ENCODE peak calls at places on chromosomes 13 and 19, in seven cellular contexts. T, M, O, Q, S, P and R are unnamed samples.

GRCh38 chr13:41060723-41061074 is 610 bp upstream of the WBP4 start:
- DNase-seq in T (peak), M (peak), O (peak), Q (no peak), S (peak), P (peak), R (peak)

GRCh38 chr13:42107006-42107405 is 58.6 kb downstream of the DGKH start:
- DNase-seq in T (no peak), M (no peak), O (no peak), Q (no peak), S (no peak), P (no peak), R (no peak)

GRCh38 chr19:14661372-14661924 is 13.2 kb downstream of the ADGRE3 start:
- DNase-seq in T (no peak), M (no peak), O (no peak), Q (no peak), S (no peak), P (peak), R (no peak)

GRCh38 chr13:26075498-26075897 is 23.7 kb upstream of the SHISA2 start:
- DNase-seq in T (no peak), M (no peak), O (peak), Q (no peak), S (no peak), P (no peak), R (no peak)

GRCh38 chr13:75368167-75368566 is 113.8 kb downstream of the TBC1D4 start:
- DNase-seq in T (no peak), M (no peak), O (no peak), Q (peak), S (peak), P (no peak), R (no peak)

GRCh38 chr19:12783849-12784393 is 7.4 kb upstream of the JUNB start:
- DNase-seq in T (no peak), M (no peak), O (no peak), Q (no peak), S (peak), P (no peak), R (no peak)

GRCh38 chr13:48590141-48590863 is 57.4 kb upstream of the RCBTB2 start:
- DNase-seq in T (no peak), M (no peak), O (peak), Q (no peak), S (no peak), P (peak), R (no peak)

GRCh38 chr13:113220877-113221276 is 11.5 kb downstream of the CUL4A start:
- DNase-seq in T (no peak), M (no peak), O (peak), Q (no peak), S (peak), P (no peak), R (no peak)

GRCh38 chr13:31172535-31172934 is 10.8 kb upstream of the HSPH1 start:
- DNase-seq in T (no peak), M (no peak), O (peak), Q (peak), S (peak), P (peak), R (no peak)

GRCh38 chr19:39582891-39583625 is 19.3 kb upstream of the LGALS13 start:
- DNase-seq in T (no peak), M (no peak), O (no peak), Q (no peak), S (no peak), P (no peak), R (no peak)

GRCh38 chr13:111658150-111659100 is 338.0 kb downstream of the TEX29 start:
- DNase-seq in T (peak), M (peak), O (peak), Q (no peak), S (no peak), P (no peak), R (peak)

GRCh38 chr13:20102776-20103175 is 58.1 kb downstream of the GJA3 start:
- DNase-seq in T (no peak), M (no peak), O (no peak), Q (no peak), S (no peak), P (no peak), R (no peak)

GRCh38 chr13:20099319-20099718 is 61.5 kb downstream of the GJA3 start:
- DNase-seq in T (peak), M (peak), O (peak), Q (no peak), S (no peak), P (no peak), R (no peak)

GRCh38 chr13:20106751-20107150 is 54.1 kb downstream of the GJA3 start:
- DNase-seq in T (no peak), M (no peak), O (no peak), Q (no peak), S (no peak), P (no peak), R (no peak)

GRCh38 chr13:20105161-20105689 is 55.6 kb downstream of the GJA3 start:
- DNase-seq in T (no peak), M (no peak), O (no peak), Q (no peak), S (no peak), P (no peak), R (no peak)

DNA sequence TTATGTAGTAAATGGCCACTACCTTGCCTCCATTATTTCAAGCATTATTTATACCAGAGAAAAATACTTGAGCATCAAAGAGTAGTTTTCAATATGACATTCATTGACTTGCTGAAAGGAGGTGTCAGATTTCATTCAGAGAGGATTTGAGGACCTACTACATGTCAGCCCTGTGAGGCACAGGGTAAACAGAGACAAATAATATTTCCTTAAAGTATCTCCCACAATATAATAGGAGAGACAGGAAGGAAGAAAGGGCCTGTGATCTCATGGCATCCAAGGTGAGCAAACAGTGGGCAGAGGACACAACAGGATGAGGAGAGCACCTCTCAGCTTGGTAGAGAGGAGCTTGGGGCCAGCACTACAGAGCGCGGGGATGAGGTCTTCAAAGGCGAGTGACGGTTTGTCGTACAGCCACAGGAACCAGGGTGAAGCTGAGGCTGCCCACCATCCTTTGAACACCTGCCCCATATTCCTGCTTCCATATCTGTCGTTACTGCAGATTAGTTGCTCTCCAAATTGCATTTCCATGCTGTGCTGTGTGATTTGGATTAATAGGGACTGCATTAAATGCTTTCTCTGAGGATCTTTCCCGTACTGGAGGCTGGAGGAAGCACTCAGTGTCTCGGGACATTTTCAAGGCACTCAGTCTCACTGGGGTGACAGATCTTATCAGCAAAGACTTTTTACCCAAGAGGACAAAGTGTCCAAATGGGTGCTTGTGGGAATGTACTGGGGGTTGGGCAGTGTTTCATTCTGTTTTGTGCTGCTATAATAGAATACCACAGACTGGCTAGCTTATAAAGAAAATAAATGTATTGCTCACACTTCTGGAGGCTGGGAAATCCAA is 59.2 kb downstream of the GJA3 start:
- DNase-seq in T (no peak), M (no peak), O (no peak), Q (no peak), S (no peak), P (no peak), R (no peak)
- H2BK5ac ChIP-seq in T (no peak), M (no peak), O (no peak), Q (no peak), S (no peak), P (no peak), R (no peak)

DNA sequence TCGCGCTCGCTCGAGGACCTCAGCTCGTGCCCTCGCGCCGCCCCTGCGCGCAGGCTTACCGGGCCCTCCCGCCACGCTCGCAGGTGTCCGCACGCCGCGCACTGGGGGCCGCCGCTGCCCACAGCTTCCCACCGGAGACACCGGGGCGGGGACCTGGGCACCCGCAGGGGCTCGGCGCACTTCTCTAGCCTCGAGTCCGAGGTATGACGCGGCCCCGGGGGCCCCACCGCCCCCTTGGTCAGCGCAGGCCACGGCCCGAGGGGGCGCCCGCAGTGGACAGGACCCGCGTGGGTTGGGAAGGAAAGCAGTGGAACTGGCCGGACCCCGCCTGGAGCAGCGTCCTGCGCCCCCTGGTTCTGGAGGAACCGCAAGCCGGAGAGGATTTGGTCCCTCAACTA is 2.1 kb upstream of the GRWD1 start:
- DNase-seq in T (no peak), M (no peak), O (no peak), Q (no peak), S (no peak), P (no peak), R (no peak)
- H3K9ac ChIP-seq in T (no peak), M (no peak), O (no peak), Q (no peak), S (no peak), P (no peak), R (no peak)

GRCh38 chr13:51684076-51684475 is 99.8 kb downstream of the WDFY2 start:
- DNase-seq in T (no peak), M (no peak), O (no peak), Q (peak), S (no peak), P (peak), R (no peak)

GRCh38 chr13:51682691-51683090 is 98.4 kb downstream of the WDFY2 start:
- DNase-seq in T (no peak), M (no peak), O (no peak), Q (peak), S (no peak), P (peak), R (no peak)

GRCh38 chr13:51683537-51684050 is 99.3 kb downstream of the WDFY2 start:
- DNase-seq in T (no peak), M (no peak), O (peak), Q (no peak), S (no peak), P (no peak), R (no peak)

GRCh38 chr13:51679616-51680015 is 95.4 kb downstream of the WDFY2 start:
- DNase-seq in T (no peak), M (no peak), O (no peak), Q (no peak), S (peak), P (peak), R (no peak)

GRCh38 chr13:51681037-51681678 is 96.9 kb downstream of the WDFY2 start:
- DNase-seq in T (no peak), M (no peak), O (no peak), Q (peak), S (peak), P (peak), R (no peak)
- H2BK5ac ChIP-seq in T (no peak), M (no peak), O (no peak), Q (peak), S (no peak), P (no peak), R (no peak)

DNA sequence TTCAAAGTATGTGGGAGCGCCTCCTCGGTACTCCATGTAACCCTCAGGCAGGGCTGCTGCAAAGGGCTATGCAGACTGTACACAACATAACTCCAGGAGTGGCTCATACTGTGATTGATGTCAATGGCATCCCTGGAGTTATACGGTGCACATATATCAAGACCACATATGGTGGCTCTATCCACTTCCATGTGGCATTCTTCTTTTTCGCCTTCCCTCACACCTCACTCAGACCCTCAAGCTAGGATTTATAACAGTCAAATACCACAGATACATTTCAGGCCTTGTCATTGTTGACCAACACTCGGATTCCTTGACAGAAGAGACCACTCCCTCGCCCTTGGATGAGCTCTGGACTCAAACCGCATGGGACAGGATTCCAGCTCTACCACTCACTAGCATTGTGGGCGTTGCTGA is 11.3 kb upstream of the UBL3 start:
- DNase-seq in T (no peak), M (no peak), O (peak), Q (peak), S (peak), P (peak), R (no peak)
- H3K9ac ChIP-seq in T (no peak), M (no peak), O (no peak), Q (no peak), S (no peak), P (no peak), R (no peak)

GRCh38 chr13:20774746-20775145 is 985 bp upstream of the EEF1AKMT1 start:
- DNase-seq in T (no peak), M (no peak), O (no peak), Q (no peak), S (no peak), P (no peak), R (no peak)
- H2BK5ac ChIP-seq in T (no peak), M (no peak), O (no peak), Q (no peak), S (no peak), P (no peak), R (no peak)

GRCh38 chr19:6723738-6724137 is 3.3 kb upstream of the C3 start:
- DNase-seq in T (no peak), M (no peak), O (no peak), Q (no peak), S (no peak), P (no peak), R (no peak)

GRCh38 chr19:6724631-6725185 is 4.3 kb upstream of the C3 start:
- DNase-seq in T (no peak), M (no peak), O (no peak), Q (no peak), S (no peak), P (no peak), R (no peak)

GRCh38 chr19:6721113-6721474 is 644 bp upstream of the C3 start:
- DNase-seq in T (no peak), M (no peak), O (no peak), Q (no peak), S (no peak), P (no peak), R (no peak)

GRCh38 chr19:6721773-6722172 is 1.3 kb upstream of the C3 start:
- DNase-seq in T (no peak), M (no peak), O (no peak), Q (no peak), S (no peak), P (no peak), R (no peak)

GRCh38 chr19:6723108-6723618 is 2.7 kb upstream of the C3 start:
- DNase-seq in T (no peak), M (no peak), O (peak), Q (peak), S (peak), P (no peak), R (no peak)
- H3K9ac ChIP-seq in T (no peak), M (no peak), O (no peak), Q (no peak), S (no peak), P (no peak), R (no peak)

DNA sequence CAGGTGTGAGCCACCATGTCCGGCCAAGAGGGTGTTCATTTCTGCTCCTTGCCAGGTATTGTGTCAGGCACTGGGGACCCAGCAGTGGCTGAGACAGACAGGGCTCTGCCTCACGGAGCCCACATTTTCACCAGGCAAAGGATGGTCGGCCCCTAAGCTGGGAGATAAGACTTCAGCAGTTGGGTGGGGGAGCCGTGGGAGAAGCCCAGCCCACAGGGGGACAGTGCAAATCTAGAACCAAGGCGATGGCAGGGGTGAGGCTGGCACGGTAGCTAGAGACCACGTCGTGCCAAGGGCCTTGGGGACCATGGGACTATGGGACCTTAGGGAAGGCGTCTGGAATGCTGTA is 8.3 kb downstream of the LSR start:
- DNase-seq in T (no peak), M (no peak), O (no peak), Q (no peak), S (no peak), P (no peak), R (no peak)
- H2BK5ac ChIP-seq in T (no peak), M (no peak), O (no peak), Q (no peak), S (no peak), P (no peak), R (no peak)

DNA sequence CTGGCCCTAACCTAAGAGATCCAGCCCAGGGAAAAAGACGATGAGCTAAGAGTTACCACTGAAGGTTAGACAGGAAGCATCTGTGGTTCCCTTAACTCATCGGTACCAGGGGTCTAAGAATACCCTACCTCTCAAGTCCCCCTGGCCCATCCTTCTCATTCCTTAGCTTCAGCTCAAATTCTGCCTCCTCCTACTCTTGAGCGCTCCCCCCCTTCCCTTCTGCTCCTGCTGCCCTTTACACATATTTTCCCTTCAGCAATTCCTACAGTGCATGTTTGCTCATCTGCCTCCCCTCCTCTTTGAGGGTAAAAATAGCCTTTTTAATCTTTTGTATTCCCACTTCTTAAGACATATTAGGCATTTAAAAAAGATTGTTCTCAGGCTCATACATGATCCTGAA is 33.2 kb downstream of the LNX2 start:
- DNase-seq in T (no peak), M (no peak), O (no peak), Q (no peak), S (no peak), P (no peak), R (no peak)
- H3K9ac ChIP-seq in T (no peak), M (no peak), O (no peak), Q (no peak), S (no peak), P (no peak), R (no peak)